ENCODE peak calls at places on chromosome 17, in nine cellular contexts. One of them, this sample, is unnamed.

GRCh38 chr17:77045441-77046041 is 95.2 kb upstream of the SEC14L1 start:
- DNase-seq in heart right ventricle: no peak
- DNase-seq in lower leg skin: no peak
- DNase-seq in cardiac fibroblast: no peak
- DNase-seq in bronchial epithelial cell: peak
- DNase-seq in Calu3: no peak
- DNase-seq in fibroblast of lung: no peak
- DNase-seq in HFF-Myc: no peak
- DNase-seq in glutamatergic neuron: no peak
- DNase-seq in this sample: no peak

GRCh38 chr17:48051706-48052486 is 3.7 kb downstream of the NFE2L1 start:
- DNase-seq in heart right ventricle: peak
- DNase-seq in lower leg skin: peak
- DNase-seq in cardiac fibroblast: peak
- DNase-seq in bronchial epithelial cell: no peak
- DNase-seq in Calu3: no peak
- DNase-seq in fibroblast of lung: peak
- DNase-seq in HFF-Myc: no peak
- DNase-seq in glutamatergic neuron: no peak
- DNase-seq in this sample: no peak

GRCh38 chr17:64009571-64010402 is 10.6 kb downstream of the ICAM2 start:
- DNase-seq in heart right ventricle: no peak
- DNase-seq in lower leg skin: no peak
- DNase-seq in cardiac fibroblast: no peak
- DNase-seq in bronchial epithelial cell: peak
- DNase-seq in Calu3: no peak
- DNase-seq in fibroblast of lung: peak
- DNase-seq in HFF-Myc: no peak
- DNase-seq in glutamatergic neuron: no peak
- DNase-seq in this sample: no peak

GRCh38 chr17:68351395-68351794 is 60.1 kb downstream of the ARSG start:
- DNase-seq in heart right ventricle: no peak
- DNase-seq in lower leg skin: no peak
- DNase-seq in cardiac fibroblast: peak
- DNase-seq in bronchial epithelial cell: no peak
- DNase-seq in Calu3: no peak
- DNase-seq in fibroblast of lung: peak
- DNase-seq in HFF-Myc: no peak
- DNase-seq in glutamatergic neuron: no peak
- DNase-seq in this sample: no peak

GRCh38 chr17:22695228-22695619 is 1002.9 kb downstream of the KCNJ18 start:
- DNase-seq in heart right ventricle: no peak
- DNase-seq in lower leg skin: no peak
- DNase-seq in cardiac fibroblast: no peak
- DNase-seq in bronchial epithelial cell: no peak
- DNase-seq in Calu3: no peak
- DNase-seq in fibroblast of lung: no peak
- DNase-seq in HFF-Myc: no peak
- DNase-seq in glutamatergic neuron: no peak
- DNase-seq in this sample: no peak

GRCh38 chr17:17779015-17779611 is 57.7 kb downstream of the SREBF1 start:
- DNase-seq in heart right ventricle: peak
- DNase-seq in lower leg skin: no peak
- DNase-seq in cardiac fibroblast: no peak
- DNase-seq in bronchial epithelial cell: no peak
- DNase-seq in Calu3: no peak
- DNase-seq in fibroblast of lung: no peak
- DNase-seq in HFF-Myc: no peak
- DNase-seq in glutamatergic neuron: no peak
- DNase-seq in this sample: no peak

GRCh38 chr17:82318772-82319606 is 1.6 kb upstream of the CD7 start:
- DNase-seq in heart right ventricle: no peak
- DNase-seq in lower leg skin: no peak
- DNase-seq in cardiac fibroblast: no peak
- DNase-seq in bronchial epithelial cell: no peak
- DNase-seq in Calu3: no peak
- DNase-seq in fibroblast of lung: no peak
- DNase-seq in HFF-Myc: no peak
- DNase-seq in glutamatergic neuron: no peak
- DNase-seq in this sample: no peak

GRCh38 chr17:50346313-50347086 is 574 bp downstream of the XYLT2 start:
- DNase-seq in heart right ventricle: peak
- DNase-seq in lower leg skin: peak
- DNase-seq in cardiac fibroblast: no peak
- DNase-seq in bronchial epithelial cell: peak
- DNase-seq in Calu3: peak
- DNase-seq in fibroblast of lung: no peak
- DNase-seq in HFF-Myc: no peak
- DNase-seq in glutamatergic neuron: no peak
- DNase-seq in this sample: no peak

GRCh38 chr17:18027280-18027679 is 11.7 kb downstream of the ATPAF2 start:
- DNase-seq in heart right ventricle: no peak
- DNase-seq in lower leg skin: no peak
- DNase-seq in cardiac fibroblast: peak
- DNase-seq in bronchial epithelial cell: no peak
- DNase-seq in Calu3: no peak
- DNase-seq in fibroblast of lung: no peak
- DNase-seq in HFF-Myc: no peak
- DNase-seq in glutamatergic neuron: no peak
- DNase-seq in this sample: no peak

GRCh38 chr17:47733414-47734288 is 615 bp downstream of the TBX21 start:
- DNase-seq in heart right ventricle: no peak
- DNase-seq in lower leg skin: no peak
- DNase-seq in cardiac fibroblast: no peak
- DNase-seq in bronchial epithelial cell: no peak
- DNase-seq in Calu3: no peak
- DNase-seq in fibroblast of lung: no peak
- DNase-seq in HFF-Myc: no peak
- DNase-seq in glutamatergic neuron: no peak
- DNase-seq in this sample: no peak

GRCh38 chr17:49035470-49036269 is 38.5 kb downstream of the IGF2BP1 start:
- DNase-seq in heart right ventricle: peak
- DNase-seq in lower leg skin: no peak
- DNase-seq in cardiac fibroblast: peak
- DNase-seq in bronchial epithelial cell: no peak
- DNase-seq in Calu3: peak
- DNase-seq in fibroblast of lung: peak
- DNase-seq in HFF-Myc: no peak
- DNase-seq in glutamatergic neuron: peak
- DNase-seq in this sample: peak

GRCh38 chr17:39352986-39353385 is 48.4 kb downstream of the FBXL20 start:
- DNase-seq in heart right ventricle: no peak
- DNase-seq in lower leg skin: no peak
- DNase-seq in cardiac fibroblast: no peak
- DNase-seq in bronchial epithelial cell: no peak
- DNase-seq in Calu3: no peak
- DNase-seq in fibroblast of lung: no peak
- DNase-seq in HFF-Myc: no peak
- DNase-seq in glutamatergic neuron: no peak
- DNase-seq in this sample: no peak

GRCh38 chr17:39357488-39357887 is 43.9 kb downstream of the FBXL20 start:
- DNase-seq in heart right ventricle: no peak
- DNase-seq in lower leg skin: no peak
- DNase-seq in cardiac fibroblast: no peak
- DNase-seq in bronchial epithelial cell: peak
- DNase-seq in Calu3: peak
- DNase-seq in fibroblast of lung: peak
- DNase-seq in HFF-Myc: no peak
- DNase-seq in glutamatergic neuron: no peak
- DNase-seq in this sample: no peak

GRCh38 chr17:39349246-39349645 is 52.2 kb downstream of the FBXL20 start:
- DNase-seq in heart right ventricle: no peak
- DNase-seq in lower leg skin: no peak
- DNase-seq in cardiac fibroblast: no peak
- DNase-seq in bronchial epithelial cell: no peak
- DNase-seq in Calu3: no peak
- DNase-seq in fibroblast of lung: no peak
- DNase-seq in HFF-Myc: no peak
- DNase-seq in glutamatergic neuron: no peak
- DNase-seq in this sample: no peak

GRCh38 chr17:39351508-39351907 is 49.9 kb downstream of the FBXL20 start:
- DNase-seq in heart right ventricle: no peak
- DNase-seq in lower leg skin: no peak
- DNase-seq in cardiac fibroblast: no peak
- DNase-seq in bronchial epithelial cell: no peak
- DNase-seq in Calu3: no peak
- DNase-seq in fibroblast of lung: no peak
- DNase-seq in HFF-Myc: no peak
- DNase-seq in glutamatergic neuron: no peak
- DNase-seq in this sample: no peak

GRCh38 chr17:39352511-39352910 is 48.9 kb downstream of the FBXL20 start:
- DNase-seq in heart right ventricle: no peak
- DNase-seq in lower leg skin: no peak
- DNase-seq in cardiac fibroblast: peak
- DNase-seq in bronchial epithelial cell: no peak
- DNase-seq in Calu3: no peak
- DNase-seq in fibroblast of lung: peak
- DNase-seq in HFF-Myc: no peak
- DNase-seq in glutamatergic neuron: no peak
- DNase-seq in this sample: no peak
- TF ChIP-seq CTCF in heart right ventricle: peak
- TF ChIP-seq CTCF in lower leg skin: no peak
- TF ChIP-seq CTCF in cardiac fibroblast: no peak
- TF ChIP-seq CTCF in bronchial epithelial cell: no peak
- TF ChIP-seq CTCF in Calu3: peak
- TF ChIP-seq CTCF in fibroblast of lung: no peak
- TF ChIP-seq CTCF in HFF-Myc: no peak
- TF ChIP-seq CTCF in glutamatergic neuron: no peak
- TF ChIP-seq CTCF in this sample: no peak

GRCh38 chr17:61554209-61554608 is 36.8 kb downstream of the NACA2 start:
- DNase-seq in heart right ventricle: no peak
- DNase-seq in lower leg skin: no peak
- DNase-seq in cardiac fibroblast: no peak
- DNase-seq in bronchial epithelial cell: no peak
- DNase-seq in Calu3: no peak
- DNase-seq in fibroblast of lung: no peak
- DNase-seq in HFF-Myc: no peak
- DNase-seq in glutamatergic neuron: no peak
- DNase-seq in this sample: no peak

GRCh38 chr17:61547113-61547512 is 43.9 kb downstream of the NACA2 start:
- DNase-seq in heart right ventricle: no peak
- DNase-seq in lower leg skin: no peak
- DNase-seq in cardiac fibroblast: no peak
- DNase-seq in bronchial epithelial cell: no peak
- DNase-seq in Calu3: no peak
- DNase-seq in fibroblast of lung: no peak
- DNase-seq in HFF-Myc: no peak
- DNase-seq in glutamatergic neuron: no peak
- DNase-seq in this sample: no peak

GRCh38 chr17:61556224-61557188 is 34.5 kb downstream of the NACA2 start:
- DNase-seq in heart right ventricle: no peak
- DNase-seq in lower leg skin: no peak
- DNase-seq in cardiac fibroblast: no peak
- DNase-seq in bronchial epithelial cell: no peak
- DNase-seq in Calu3: no peak
- DNase-seq in fibroblast of lung: peak
- DNase-seq in HFF-Myc: no peak
- DNase-seq in glutamatergic neuron: no peak
- DNase-seq in this sample: no peak

GRCh38 chr17:61555127-61555531 is 35.9 kb downstream of the NACA2 start:
- DNase-seq in heart right ventricle: no peak
- DNase-seq in lower leg skin: no peak
- DNase-seq in cardiac fibroblast: no peak
- DNase-seq in bronchial epithelial cell: no peak
- DNase-seq in Calu3: no peak
- DNase-seq in fibroblast of lung: no peak
- DNase-seq in HFF-Myc: no peak
- DNase-seq in glutamatergic neuron: no peak
- DNase-seq in this sample: no peak

GRCh38 chr17:61551255-61551742 is 39.7 kb downstream of the NACA2 start:
- DNase-seq in heart right ventricle: no peak
- DNase-seq in lower leg skin: no peak
- DNase-seq in cardiac fibroblast: peak
- DNase-seq in bronchial epithelial cell: peak
- DNase-seq in Calu3: no peak
- DNase-seq in fibroblast of lung: peak
- DNase-seq in HFF-Myc: peak
- DNase-seq in glutamatergic neuron: no peak
- DNase-seq in this sample: no peak
- TF ChIP-seq CTCF in heart right ventricle: peak
- TF ChIP-seq CTCF in lower leg skin: no peak
- TF ChIP-seq CTCF in cardiac fibroblast: peak
- TF ChIP-seq CTCF in bronchial epithelial cell: peak
- TF ChIP-seq CTCF in Calu3: peak
- TF ChIP-seq CTCF in fibroblast of lung: peak
- TF ChIP-seq CTCF in HFF-Myc: peak
- TF ChIP-seq CTCF in glutamatergic neuron: peak
- TF ChIP-seq CTCF in this sample: peak

GRCh38 chr17:57369509-57369945 is 113.2 kb downstream of the MSI2 start:
- DNase-seq in heart right ventricle: no peak
- DNase-seq in lower leg skin: no peak
- DNase-seq in cardiac fibroblast: peak
- DNase-seq in bronchial epithelial cell: peak
- DNase-seq in Calu3: no peak
- DNase-seq in fibroblast of lung: peak
- DNase-seq in HFF-Myc: peak
- DNase-seq in glutamatergic neuron: no peak
- DNase-seq in this sample: no peak

GRCh38 chr17:57370583-57370982 is 114.3 kb downstream of the MSI2 start:
- DNase-seq in heart right ventricle: no peak
- DNase-seq in lower leg skin: no peak
- DNase-seq in cardiac fibroblast: no peak
- DNase-seq in bronchial epithelial cell: no peak
- DNase-seq in Calu3: no peak
- DNase-seq in fibroblast of lung: peak
- DNase-seq in HFF-Myc: no peak
- DNase-seq in glutamatergic neuron: no peak
- DNase-seq in this sample: no peak

GRCh38 chr17:57366558-57367351 is 110.4 kb downstream of the MSI2 start:
- DNase-seq in heart right ventricle: no peak
- DNase-seq in lower leg skin: no peak
- DNase-seq in cardiac fibroblast: peak
- DNase-seq in bronchial epithelial cell: no peak
- DNase-seq in Calu3: no peak
- DNase-seq in fibroblast of lung: no peak
- DNase-seq in HFF-Myc: no peak
- DNase-seq in glutamatergic neuron: no peak
- DNase-seq in this sample: no peak

GRCh38 chr17:57370051-57370581 is 113.8 kb downstream of the MSI2 start:
- DNase-seq in heart right ventricle: no peak
- DNase-seq in lower leg skin: no peak
- DNase-seq in cardiac fibroblast: peak
- DNase-seq in bronchial epithelial cell: peak
- DNase-seq in Calu3: peak
- DNase-seq in fibroblast of lung: peak
- DNase-seq in HFF-Myc: no peak
- DNase-seq in glutamatergic neuron: no peak
- DNase-seq in this sample: no peak

GRCh38 chr17:57368637-57369336 is 112.5 kb downstream of the MSI2 start:
- DNase-seq in heart right ventricle: no peak
- DNase-seq in lower leg skin: no peak
- DNase-seq in cardiac fibroblast: no peak
- DNase-seq in bronchial epithelial cell: no peak
- DNase-seq in Calu3: peak
- DNase-seq in fibroblast of lung: no peak
- DNase-seq in HFF-Myc: no peak
- DNase-seq in glutamatergic neuron: no peak
- DNase-seq in this sample: no peak
- TF ChIP-seq CTCF in heart right ventricle: no peak
- TF ChIP-seq CTCF in lower leg skin: no peak
- TF ChIP-seq CTCF in cardiac fibroblast: no peak
- TF ChIP-seq CTCF in bronchial epithelial cell: no peak
- TF ChIP-seq CTCF in Calu3: no peak
- TF ChIP-seq CTCF in fibroblast of lung: no peak
- TF ChIP-seq CTCF in HFF-Myc: no peak
- TF ChIP-seq CTCF in glutamatergic neuron: no peak
- TF ChIP-seq CTCF in this sample: no peak

GRCh38 chr17:65332375-65332774 is 195.2 kb downstream of the RGS9 start:
- DNase-seq in heart right ventricle: no peak
- DNase-seq in lower leg skin: no peak
- DNase-seq in cardiac fibroblast: peak
- DNase-seq in bronchial epithelial cell: peak
- DNase-seq in Calu3: peak
- DNase-seq in fibroblast of lung: no peak
- DNase-seq in HFF-Myc: no peak
- DNase-seq in glutamatergic neuron: no peak
- DNase-seq in this sample: no peak
- TF ChIP-seq CTCF in heart right ventricle: no peak
- TF ChIP-seq CTCF in lower leg skin: no peak
- TF ChIP-seq CTCF in cardiac fibroblast: no peak
- TF ChIP-seq CTCF in bronchial epithelial cell: no peak
- TF ChIP-seq CTCF in Calu3: no peak
- TF ChIP-seq CTCF in fibroblast of lung: no peak
- TF ChIP-seq CTCF in HFF-Myc: no peak
- TF ChIP-seq CTCF in glutamatergic neuron: no peak
- TF ChIP-seq CTCF in this sample: no peak